ENCODE peak calls at places on chromosomes 3 and 15, in five cellular contexts. C, S, L, K and Q are unnamed samples. For H3K4me1 and H3K36me3, the result is how much of the 10 kb centered on the place peaks cover.

GRCh38 chr3:61927332-61927731 is 366.0 kb downstream of the PTPRG start:
- DNase-seq in C (no peak), S (peak), L (no peak), K (peak), Q (no peak)

GRCh38 chr3:23372296-23372695 is 169.2 kb downstream of the UBE2E2 start:
- DNase-seq in C (no peak), S (no peak), L (no peak), K (no peak), Q (no peak)

GRCh38 chr3:29465836-29466235 is 185.0 kb downstream of the RBMS3 start:
- DNase-seq in C (no peak), S (no peak), L (no peak), K (no peak), Q (no peak)

GRCh38 chr3:69930564-69930963 is 69.0 kb upstream of the SAMMSON start:
- DNase-seq in C (no peak), S (no peak), L (no peak), K (no peak), Q (no peak)

GRCh38 chr3:27224197-27224596 is 145.0 kb downstream of the NEK10 start:
- DNase-seq in C (no peak), S (no peak), L (no peak), K (no peak), Q (no peak)

GRCh38 chr3:63979093-63979492 is 44.2 kb downstream of the PSMD6 start:
- DNase-seq in C (no peak), S (no peak), L (no peak), K (no peak), Q (no peak)

GRCh38 chr3:13111874-13112520 is 38.8 kb upstream of the IQSEC1 start:
- DNase-seq in C (peak), S (peak), L (peak), K (peak), Q (no peak)

GRCh38 chr3:134625462-134625861 is 25.4 kb downstream of the KY start:
- DNase-seq in C (no peak), S (peak), L (no peak), K (no peak), Q (no peak)

GRCh38 chr15:64905119-64905831 is 6.4 kb upstream of the ANKDD1A start:
- DNase-seq in C (peak), S (peak), L (no peak), K (peak), Q (peak)

GRCh38 chr15:83598031-83598430 is 55.9 kb upstream of the ADAMTSL3 start:
- DNase-seq in C (no peak), S (no peak), L (no peak), K (no peak), Q (no peak)

GRCh38 chr15:83605595-83605994 is 48.3 kb upstream of the ADAMTSL3 start:
- DNase-seq in C (peak), S (no peak), L (no peak), K (no peak), Q (no peak)

GRCh38 chr15:83604549-83604948 is 49.4 kb upstream of the ADAMTSL3 start:
- DNase-seq in C (no peak), S (no peak), L (no peak), K (no peak), Q (no peak)

GRCh38 chr15:83605049-83605448 is 48.9 kb upstream of the ADAMTSL3 start:
- DNase-seq in C (no peak), S (no peak), L (no peak), K (no peak), Q (no peak)

DNA sequence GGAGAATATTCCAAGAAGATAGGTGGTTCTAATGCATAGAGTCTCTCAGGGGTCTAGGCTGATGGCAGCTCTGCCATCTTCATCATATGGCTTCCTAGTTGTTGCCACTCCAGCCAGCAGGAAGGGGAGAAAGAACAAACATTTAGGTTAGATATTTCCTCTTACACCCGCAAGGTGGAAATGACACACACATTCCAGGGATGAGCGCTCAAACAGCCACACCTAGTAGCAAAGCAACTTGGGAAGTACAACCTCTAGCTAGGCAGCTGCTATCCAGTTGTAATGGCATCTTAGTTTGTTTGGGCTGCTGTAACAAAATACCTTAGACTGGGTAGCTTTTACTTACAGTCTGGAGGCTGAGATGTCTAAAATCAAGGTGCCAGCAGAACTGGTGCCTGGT is 51.9 kb upstream of the ADAMTSL3 start:
- DNase-seq in C (no peak), S (no peak), L (no peak), K (no peak), Q (no peak)
- H3K4me3 ChIP-seq in C (no peak), S (no peak), L (no peak), K (no peak), Q (no peak)

DNA sequence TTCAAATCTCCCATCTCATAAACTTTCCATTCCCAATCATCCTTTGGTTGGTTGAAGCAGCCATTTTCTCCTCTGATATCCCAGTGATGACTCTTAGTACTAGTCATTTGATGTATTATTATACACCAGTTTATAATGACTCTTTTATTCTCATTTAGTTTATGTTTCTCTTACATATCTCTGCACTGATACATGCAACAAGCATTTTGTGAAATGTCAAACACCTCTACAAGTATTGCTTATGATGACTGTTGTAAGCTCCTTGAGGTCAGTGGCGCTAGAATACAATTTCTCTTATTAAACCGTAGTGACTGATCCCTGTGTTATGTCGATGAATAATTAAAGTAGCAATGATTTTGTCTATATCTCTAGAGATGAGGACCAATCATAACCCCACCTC is 398.5 kb upstream of the TBL1XR1 start:
- DNase-seq in C (no peak), S (no peak), L (no peak), K (no peak), Q (no peak)
- H3K4me1 ChIP-seq in C (under half), S (under half), L (under half), K (under half), Q (under half)

DNA sequence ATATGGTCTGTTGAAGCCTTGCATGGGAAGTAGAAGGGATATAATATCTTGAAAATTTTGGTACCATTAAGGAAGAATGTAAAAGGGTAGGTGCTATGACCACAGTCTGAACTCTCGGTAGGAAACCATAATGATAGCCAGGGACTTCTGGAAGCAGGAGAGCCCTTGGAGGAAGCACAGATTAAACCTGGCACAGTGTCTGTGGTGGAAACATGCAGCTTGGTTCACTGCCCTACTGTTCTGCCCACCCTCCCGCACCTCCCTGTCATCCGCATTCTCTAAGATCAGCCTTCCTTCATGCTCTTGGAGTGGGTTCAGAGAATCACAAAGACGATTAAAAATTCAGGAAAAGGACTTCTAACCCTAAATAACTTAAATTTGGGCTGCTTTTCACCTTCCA is 20.9 kb downstream of the VPS8 start:
- DNase-seq in C (no peak), S (no peak), L (no peak), K (no peak), Q (no peak)
- H3K36me3 ChIP-seq in C (under half), S (under half), L (under half), K (under half), Q (under half)

GRCh38 chr3:88000853-88001252 is 58.0 kb downstream of the CGGBP1 start:
- DNase-seq in C (no peak), S (no peak), L (no peak), K (no peak), Q (no peak)

GRCh38 chr3:87997966-87998365 is 60.8 kb downstream of the CGGBP1 start:
- DNase-seq in C (no peak), S (no peak), L (no peak), K (no peak), Q (no peak)

GRCh38 chr3:87993566-87993965 is 65.2 kb downstream of the CGGBP1 start:
- DNase-seq in C (no peak), S (no peak), L (no peak), K (no peak), Q (no peak)

GRCh38 chr3:87996845-87997244 is 62.0 kb downstream of the CGGBP1 start:
- DNase-seq in C (no peak), S (no peak), L (no peak), K (no peak), Q (no peak)

GRCh38 chr3:87997298-87997697 is 61.5 kb downstream of the CGGBP1 start:
- DNase-seq in C (no peak), S (no peak), L (no peak), K (no peak), Q (no peak)
- H3K4me3 ChIP-seq in C (peak), S (no peak), L (no peak), K (no peak), Q (no peak)

GRCh38 chr3:150319900-150320299 is 88.2 kb upstream of the TSC22D2 start:
- DNase-seq in C (no peak), S (no peak), L (peak), K (no peak), Q (no peak)

GRCh38 chr3:150314248-150315027 is 93.7 kb upstream of the TSC22D2 start:
- DNase-seq in C (no peak), S (no peak), L (peak), K (peak), Q (no peak)

GRCh38 chr3:150312018-150312657 is 96.0 kb upstream of the TSC22D2 start:
- DNase-seq in C (no peak), S (no peak), L (no peak), K (no peak), Q (no peak)

GRCh38 chr3:150317469-150317868 is 90.6 kb upstream of the TSC22D2 start:
- DNase-seq in C (no peak), S (no peak), L (no peak), K (no peak), Q (no peak)

GRCh38 chr3:150315711-150316110 is 92.4 kb upstream of the TSC22D2 start:
- DNase-seq in C (no peak), S (no peak), L (no peak), K (no peak), Q (no peak)
- H3K4me1 ChIP-seq in C (under half), S (under half), L (under half), K (under half), Q (under half)

GRCh38 chr3:138289701-138290100 is 40.0 kb downstream of the NME9 start:
- DNase-seq in C (no peak), S (no peak), L (no peak), K (no peak), Q (no peak)
- H3K36me3 ChIP-seq in C (under half), S (under half), L (under half), K (under half), Q (under half)

GRCh38 chr15:89017370-89018066 is 70.7 kb upstream of the ABHD2 start:
- DNase-seq in C (peak), S (peak), L (peak), K (peak), Q (peak)

GRCh38 chr15:89016549-89017041 is 71.7 kb upstream of the ABHD2 start:
- DNase-seq in C (no peak), S (peak), L (no peak), K (no peak), Q (no peak)

GRCh38 chr15:89019436-89019835 is 68.8 kb upstream of the ABHD2 start:
- DNase-seq in C (no peak), S (no peak), L (no peak), K (no peak), Q (no peak)

GRCh38 chr15:89015412-89016097 is 72.7 kb upstream of the ABHD2 start:
- DNase-seq in C (no peak), S (no peak), L (no peak), K (no peak), Q (no peak)

DNA sequence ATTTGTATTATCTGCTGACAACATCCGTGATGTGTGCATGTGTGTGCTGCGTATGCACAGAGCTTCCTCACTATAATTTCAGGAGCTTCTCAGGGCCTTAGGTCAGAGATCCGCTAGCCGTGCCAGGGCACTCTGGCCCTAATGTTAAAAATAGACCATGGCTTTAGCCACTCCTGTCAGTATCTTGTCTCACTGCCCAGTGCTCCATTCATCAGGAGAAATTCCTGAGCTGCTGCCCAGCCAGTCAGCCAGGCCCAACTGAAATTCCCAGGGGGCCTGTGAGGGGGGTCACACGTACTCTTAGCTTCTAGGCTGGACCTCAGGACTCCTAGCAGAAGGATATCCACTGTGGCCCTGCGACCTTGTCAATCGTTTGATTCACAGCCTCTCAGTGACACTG is 70.0 kb upstream of the ABHD2 start:
- DNase-seq in C (peak), S (peak), L (no peak), K (peak), Q (no peak)
- H3K4me3 ChIP-seq in C (no peak), S (no peak), L (no peak), K (no peak), Q (no peak)

GRCh38 chr15:41930867-41931222 is 37.0 kb upstream of the SPTBN5 start:
- DNase-seq in C (no peak), S (no peak), L (no peak), K (no peak), Q (no peak)

GRCh38 chr15:41932939-41933725 is 39.2 kb downstream of the EHD4 start:
- DNase-seq in C (no peak), S (no peak), L (no peak), K (no peak), Q (no peak)

GRCh38 chr15:41933771-41934170 is 38.6 kb downstream of the EHD4 start:
- DNase-seq in C (no peak), S (peak), L (no peak), K (no peak), Q (no peak)

GRCh38 chr15:41932511-41932910 is 38.7 kb upstream of the SPTBN5 start:
- DNase-seq in C (no peak), S (no peak), L (no peak), K (no peak), Q (no peak)

DNA sequence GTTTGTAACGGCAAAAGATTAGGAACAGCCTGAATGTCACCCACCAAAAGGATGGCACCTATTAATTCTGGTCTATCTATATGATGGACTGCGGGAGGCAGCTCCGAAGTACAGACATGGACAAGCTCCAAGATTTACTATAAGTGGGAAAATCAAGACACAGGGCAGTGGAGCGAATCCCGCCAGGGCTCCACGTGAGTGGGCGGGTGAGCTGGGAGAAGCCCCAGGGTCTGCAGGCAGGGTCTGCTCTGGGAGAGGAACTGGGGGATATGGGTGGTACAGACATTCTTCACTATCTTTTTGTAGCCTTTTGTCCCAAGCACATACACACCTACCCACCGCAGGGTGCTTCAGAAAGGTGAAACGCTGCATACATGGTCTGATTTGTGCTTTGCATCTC is 38.2 kb upstream of the SPTBN5 start:
- DNase-seq in C (no peak), S (no peak), L (no peak), K (no peak), Q (no peak)
- H3K4me1 ChIP-seq in C (under half), S (under half), L (under half), K (under half), Q (under half)

GRCh38 chr3:125460233-125460632 is 59.8 kb downstream of the SNX4 start:
- DNase-seq in C (no peak), S (no peak), L (no peak), K (no peak), Q (no peak)
- H3K36me3 ChIP-seq in C (under half), S (under half), L (under half), K (under half), Q (under half)

DNA sequence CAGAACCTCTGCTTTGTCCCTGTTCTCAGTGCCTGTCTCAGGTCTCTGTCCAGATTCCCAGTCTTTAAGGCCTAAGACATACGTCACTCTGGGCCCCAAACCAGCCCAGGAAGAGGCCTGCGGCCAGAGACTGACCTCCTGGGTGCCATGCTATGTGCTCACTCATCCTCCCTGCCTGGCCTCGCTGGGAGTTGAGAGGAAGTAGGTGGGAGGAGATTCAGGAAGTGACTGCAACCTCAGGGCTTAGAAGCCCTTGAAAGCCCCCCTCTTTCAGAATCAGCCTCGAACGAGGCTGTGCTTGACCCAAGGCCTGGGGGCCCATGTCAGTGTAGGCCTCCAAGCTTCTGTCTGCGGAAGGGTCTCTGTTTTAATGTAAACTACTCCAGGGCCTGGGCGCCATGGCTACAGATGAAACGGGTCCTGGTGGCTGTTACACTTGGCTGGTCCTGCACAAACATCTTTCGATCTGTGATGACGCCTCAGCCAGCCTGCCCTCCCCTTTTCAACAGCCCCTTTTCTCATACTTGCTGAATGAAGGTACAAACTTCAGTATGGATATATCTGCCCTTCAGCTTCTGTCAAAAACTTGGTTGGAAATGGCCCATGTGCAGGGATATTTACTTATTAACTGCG is 11.7 kb downstream of the RASGRF1 start:
- DNase-seq in C (no peak), S (peak), L (no peak), K (no peak), Q (no peak)
- H3K4me3 ChIP-seq in C (no peak), S (no peak), L (no peak), K (no peak), Q (no peak)